ENCODE peak calls at places on chromosomes 3 and 15, in ten cellular contexts. Q is left lung; I is GM23338; X is AG04450; W is right lobe of liver; E is tibial artery; P is A673; D is cardiac muscle cell; F is Peyer's patch; R is CD8-positive, alpha-beta memory T cell. B is an unnamed sample.

GRCh38 chr15:26102365-26102764 is 239.2 kb upstream of the ATP10A start:
- DNase-seq in X (no peak), I (peak; percentile 41), P (no peak), D (no peak), F (no peak), R (no peak), Q (no peak), W (no peak), E (no peak), B (no peak)

GRCh38 chr3:130081371-130081881 is at the start of gene ALG1L2:
- DNase-seq in D (peak; percentile 52), P (no peak), X (no peak), Q (no peak), F (no peak), E (no peak), R (no peak), I (no peak), W (no peak), B (no peak)

GRCh38 chr15:63035253-63035652 is 7.3 kb upstream of the TPM1 start:
- DNase-seq in E (no peak), W (no peak), X (no peak), I (no peak), D (peak; percentile 49), F (no peak), R (no peak), P (no peak), Q (no peak), B (no peak)

GRCh38 chr3:8554725-8555621 is 53.4 kb downstream of the LMCD1 start:
- DNase-seq in Q (no peak), P (peak; percentile 9), I (peak; percentile 38), R (no peak), F (no peak), E (peak; percentile 46), W (no peak), X (peak; percentile 74), D (peak; percentile 28), B (no peak)

GRCh38 chr3:140186421-140186920 is 251.5 kb downstream of the CLSTN2 start:
- DNase-seq in W (no peak), E (no peak), D (no peak), X (no peak), R (no peak), P (peak; percentile 39), Q (no peak), F (no peak), I (no peak), B (no peak)

GRCh38 chr3:74862501-74862900 is 248.0 kb upstream of the CNTN3 start:
- DNase-seq in R (no peak), D (no peak), I (no peak), W (no peak), P (no peak), E (no peak), X (no peak), F (no peak), Q (no peak), B (no peak)

GRCh38 chr3:67647390-67647878 is 7.0 kb downstream of the SUCLG2 start:
- DNase-seq in W (peak; percentile 65), I (no peak), E (no peak), P (no peak), R (no peak), X (peak; percentile 91), Q (no peak), F (peak; percentile 54), D (no peak), B (no peak)

GRCh38 chr3:46867550-46867898 is 4.3 kb upstream of the MYL3 start:
- DNase-seq in F (no peak), X (no peak), W (peak; percentile 86), P (no peak), R (no peak), I (peak; percentile 33), D (no peak), Q (peak; percentile 89), E (peak; percentile 85), B (no peak)

GRCh38 chr3:12965999-12966846 is 107.0 kb downstream of the IQSEC1 start:
- DNase-seq in Q (peak; percentile 61), W (no peak), F (no peak), X (no peak), E (no peak), D (no peak), P (no peak), I (no peak), R (no peak), B (no peak)

GRCh38 chr3:12963869-12964712 is 109.1 kb downstream of the IQSEC1 start:
- DNase-seq in R (no peak), D (no peak), E (peak; percentile 59), W (no peak), Q (peak; percentile 31), P (no peak), F (no peak), I (no peak), X (no peak), B (no peak)

GRCh38 chr3:12963184-12963868 is 109.9 kb downstream of the IQSEC1 start:
- DNase-seq in W (no peak), F (no peak), Q (no peak), X (no peak), P (no peak), D (no peak), R (no peak), I (no peak), E (no peak), B (no peak)

GRCh38 chr3:12966847-12967750 is 106.1 kb downstream of the IQSEC1 start:
- DNase-seq in F (no peak), X (no peak), Q (no peak), P (no peak), W (no peak), I (peak; percentile 56), D (no peak), E (no peak), R (no peak), B (no peak)

GRCh38 chr3:12964713-12965612 is 108.3 kb downstream of the IQSEC1 start:
- DNase-seq in X (no peak), F (no peak), P (no peak), D (no peak), R (no peak), Q (peak; percentile 22), E (no peak), I (peak; percentile 33), W (no peak), B (no peak)
- H3K27me3 ChIP-seq in X (peaks cover 3% of the 10 kb centered on the region), F (no peaks in the 10 kb centered on the region), P (no peaks in the 10 kb centered on the region), D (no peaks in the 10 kb centered on the region), R (no peaks in the 10 kb centered on the region), Q (peaks cover 5% of the 10 kb centered on the region), E (no peaks in the 10 kb centered on the region), I (peaks cover 2% of the 10 kb centered on the region), W (no peaks in the 10 kb centered on the region), B (no peaks in the 10 kb centered on the region)

GRCh38 chr3:45608885-45609284 is 14.3 kb downstream of the LIMD1 start:
- DNase-seq in W (no peak), P (no peak), F (no peak), R (no peak), X (no peak), Q (no peak), E (no peak), I (no peak), D (no peak), B (no peak)

GRCh38 chr3:45610129-45610528 is 15.6 kb downstream of the LIMD1 start:
- DNase-seq in X (no peak), W (no peak), Q (no peak), I (no peak), E (no peak), F (no peak), R (no peak), D (no peak), P (no peak), B (no peak)

GRCh38 chr3:45606991-45607712 is 12.6 kb downstream of the LIMD1 start:
- DNase-seq in Q (no peak), W (no peak), E (no peak), P (no peak), D (no peak), R (no peak), X (no peak), I (no peak), F (no peak), B (no peak)

GRCh38 chr3:45607790-45608189 is 13.2 kb downstream of the LIMD1 start:
- DNase-seq in Q (no peak), F (no peak), W (no peak), I (no peak), P (no peak), D (no peak), E (no peak), R (no peak), X (peak; percentile 34), B (no peak)

DNA sequence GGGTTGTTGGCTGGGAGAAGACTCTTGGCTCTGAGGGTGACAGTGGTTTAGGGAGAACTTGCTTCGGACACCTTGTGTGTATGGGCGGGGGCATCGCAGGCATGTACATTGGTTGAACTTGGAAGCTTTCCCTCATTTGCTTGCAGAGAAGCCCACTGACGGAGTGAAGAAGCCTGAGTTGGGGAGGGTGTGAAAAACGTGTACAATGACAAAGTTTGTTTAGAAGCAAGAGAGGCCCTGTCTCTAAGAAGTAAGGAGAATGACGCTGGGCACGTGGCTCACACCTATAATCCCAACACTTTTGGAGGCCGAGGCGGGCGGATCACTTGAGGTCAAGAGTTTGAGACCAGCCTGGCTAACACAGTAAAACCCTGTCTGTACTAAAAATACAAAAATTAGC is 13.7 kb downstream of the LIMD1 start:
- DNase-seq in W (no peak), E (no peak), Q (no peak), F (no peak), D (no peak), R (no peak), P (no peak), I (no peak), X (no peak), B (no peak)
- H3K27ac ChIP-seq in W (no peak overlapping the region), E (peak overlapping the region; percentile 77), Q (no peak overlapping the region), F (no peak overlapping the region), D (peak overlapping the region; percentile 82), R (no peak overlapping the region), P (no peak overlapping the region), I (peak overlapping the region; percentile 45), X (peak overlapping the region; percentile 47), B (no peak overlapping the region)

DNA sequence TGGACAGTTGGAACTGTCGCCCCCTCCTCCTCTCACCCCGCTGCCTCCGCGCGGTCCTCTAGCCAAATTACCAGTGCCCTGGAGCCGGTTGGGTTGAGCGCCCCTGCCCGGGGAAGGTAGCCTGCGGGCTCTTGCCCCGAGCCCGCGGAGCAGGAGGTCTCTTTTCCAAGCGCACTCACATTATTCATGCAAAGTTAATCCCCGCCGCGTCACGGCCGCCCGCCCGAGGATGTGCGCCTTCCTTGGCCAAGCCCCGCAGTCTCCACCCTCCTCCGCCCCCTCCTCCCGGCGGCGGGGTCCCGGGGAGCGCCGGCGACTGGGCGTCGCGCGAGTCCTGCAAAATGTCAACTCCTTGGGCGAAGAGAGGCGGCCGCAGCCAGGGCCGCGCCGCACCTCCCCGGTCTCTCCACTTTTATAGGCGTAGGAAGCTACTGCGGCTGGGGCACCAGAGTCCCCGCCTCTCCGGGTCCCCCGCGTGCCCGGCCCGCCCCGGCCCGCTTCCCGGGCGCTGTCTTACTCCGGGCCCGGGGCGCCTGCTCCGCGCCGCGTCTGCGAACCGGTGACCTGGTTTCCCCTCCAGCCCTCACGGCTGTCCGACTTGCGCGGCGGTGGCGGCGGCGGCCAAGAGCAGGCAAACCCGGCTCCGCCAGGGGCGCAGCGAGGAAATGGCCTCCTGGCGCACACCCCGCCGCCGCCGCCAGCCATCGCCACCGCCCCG is at the start of gene THRB:
- DNase-seq in R (no peak), I (peak; percentile 79), E (peak; percentile 84), F (peak; percentile 83), D (peak; percentile 75), X (no peak), Q (peak; percentile 88), W (peak; percentile 75), P (peak; percentile 56), B (no peak)
- H3K27me3 ChIP-seq in R (no peaks in the 10 kb centered on the region), I (peaks cover 59% of the 10 kb centered on the region), E (no peaks in the 10 kb centered on the region), F (no peaks in the 10 kb centered on the region), D (peaks cover 58% of the 10 kb centered on the region), X (peaks cover 24% of the 10 kb centered on the region), Q (peaks cover 44% of the 10 kb centered on the region), W (no peaks in the 10 kb centered on the region), P (peaks cover 53% of the 10 kb centered on the region), B (peaks cover 49% of the 10 kb centered on the region)

DNA sequence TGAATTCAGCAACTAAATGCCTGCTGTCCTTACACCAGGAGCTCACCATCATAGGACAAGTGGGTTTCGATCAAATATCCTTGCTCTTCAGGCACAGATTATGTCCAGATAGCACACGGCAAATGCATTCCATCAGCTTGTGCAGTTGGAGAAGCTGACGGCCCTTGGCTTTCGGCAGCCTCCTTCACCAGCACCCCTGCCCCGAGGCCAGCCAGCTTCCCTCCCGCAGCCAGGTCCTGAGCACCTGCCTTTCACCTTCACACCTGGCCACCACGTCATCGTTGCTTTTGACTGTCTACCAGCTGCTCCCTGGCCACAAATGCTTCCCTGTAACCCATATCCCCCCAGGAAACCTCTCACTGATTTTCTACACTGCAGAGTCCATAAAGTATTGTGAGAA is 355.5 kb downstream of the OCA2 start:
- DNase-seq in Q (no peak), F (no peak), E (no peak), R (no peak), W (no peak), X (no peak), D (no peak), P (no peak), I (no peak), B (no peak)
- H3K27ac ChIP-seq in Q (no peak overlapping the region), F (no peak overlapping the region), E (no peak overlapping the region), R (no peak overlapping the region), W (no peak overlapping the region), X (no peak overlapping the region), D (no peak overlapping the region), P (no peak overlapping the region), I (no peak overlapping the region), B (no peak overlapping the region)